ENCODE peak calls at places on chromosomes 11 and 22, in five cellular contexts. One of them, this sample, is unnamed.

GRCh38 chr11:59865031-59865430 is 1.3 kb downstream of the TCN1 start:
- DNase-seq in uterus: no peak
- DNase-seq in mucosa of descending colon: no peak
- DNase-seq in pancreas: no peak
- DNase-seq in heart right ventricle: no peak
- DNase-seq in this sample: no peak

GRCh38 chr11:102685311-102685710 is 20.3 kb downstream of the MMP27 start:
- DNase-seq in uterus: no peak
- DNase-seq in mucosa of descending colon: no peak
- DNase-seq in heart right ventricle: no peak
- DNase-seq in pancreas: no peak
- DNase-seq in this sample: no peak

GRCh38 chr22:17902960-17903359 is 121.4 kb downstream of the MICAL3 start:
- DNase-seq in uterus: no peak
- DNase-seq in mucosa of descending colon: no peak
- DNase-seq in heart right ventricle: no peak
- DNase-seq in pancreas: no peak
- DNase-seq in this sample: no peak

GRCh38 chr22:27314276-27314807 is 487.2 kb downstream of the MN1 start:
- DNase-seq in uterus: no peak
- DNase-seq in mucosa of descending colon: no peak
- DNase-seq in pancreas: no peak
- DNase-seq in heart right ventricle: no peak
- DNase-seq in this sample: no peak

GRCh38 chr11:1148752-1149180 is 9.0 kb upstream of the MUC5AC start:
- DNase-seq in heart right ventricle: no peak
- DNase-seq in pancreas: peak; percentile 53
- DNase-seq in uterus: no peak
- DNase-seq in mucosa of descending colon: peak; percentile 59
- DNase-seq in this sample: no peak

GRCh38 chr11:114896594-114896993 is 218.3 kb downstream of the NXPE2 start:
- DNase-seq in uterus: no peak
- DNase-seq in heart right ventricle: no peak
- DNase-seq in pancreas: no peak
- DNase-seq in mucosa of descending colon: no peak
- DNase-seq in this sample: no peak

GRCh38 chr11:96447711-96448110 is 57.9 kb downstream of the JRKL start:
- DNase-seq in mucosa of descending colon: no peak
- DNase-seq in uterus: no peak
- DNase-seq in heart right ventricle: no peak
- DNase-seq in pancreas: no peak
- DNase-seq in this sample: no peak

GRCh38 chr11:66562907-66563583 is 5.4 kb downstream of the CTSF start:
- DNase-seq in uterus: no peak
- DNase-seq in pancreas: peak; percentile 49
- DNase-seq in heart right ventricle: no peak
- DNase-seq in mucosa of descending colon: no peak
- DNase-seq in this sample: no peak

GRCh38 chr11:34546511-34547206 is 33.1 kb upstream of the ELF5 start:
- DNase-seq in mucosa of descending colon: no peak
- DNase-seq in uterus: no peak
- DNase-seq in heart right ventricle: no peak
- DNase-seq in pancreas: no peak
- DNase-seq in this sample: no peak

GRCh38 chr11:42524534-42525227 is 787.1 kb upstream of the API5 start:
- DNase-seq in mucosa of descending colon: no peak
- DNase-seq in uterus: no peak
- DNase-seq in pancreas: peak; percentile 20
- DNase-seq in heart right ventricle: no peak
- DNase-seq in this sample: no peak

GRCh38 chr11:8839957-8840945 is 70.7 kb upstream of the AKIP1 start:
- DNase-seq in heart right ventricle: no peak
- DNase-seq in pancreas: no peak
- DNase-seq in mucosa of descending colon: no peak
- DNase-seq in uterus: no peak
- DNase-seq in this sample: no peak

GRCh38 chr11:127766734-127767133 is 766.2 kb upstream of the KIRREL3 start:
- DNase-seq in uterus: no peak
- DNase-seq in mucosa of descending colon: no peak
- DNase-seq in heart right ventricle: no peak
- DNase-seq in pancreas: no peak
- DNase-seq in this sample: no peak

GRCh38 chr11:132650969-132651720 is 881.2 kb downstream of the OPCML start:
- DNase-seq in heart right ventricle: no peak
- DNase-seq in pancreas: no peak
- DNase-seq in uterus: no peak
- DNase-seq in mucosa of descending colon: no peak
- DNase-seq in this sample: peak; percentile 60

GRCh38 chr11:9002920-9003572 is 755 bp downstream of the NRIP3 start:
- DNase-seq in mucosa of descending colon: no peak
- DNase-seq in uterus: no peak
- DNase-seq in heart right ventricle: no peak
- DNase-seq in pancreas: no peak
- DNase-seq in this sample: no peak

GRCh38 chr11:71482216-71482615 is 29.2 kb downstream of the NADSYN1 start:
- DNase-seq in pancreas: no peak
- DNase-seq in heart right ventricle: no peak
- DNase-seq in mucosa of descending colon: no peak
- DNase-seq in uterus: no peak
- DNase-seq in this sample: peak; percentile 57

GRCh38 chr11:48036466-48036865 is 56.1 kb downstream of the PTPRJ start:
- DNase-seq in heart right ventricle: no peak
- DNase-seq in pancreas: no peak
- DNase-seq in uterus: no peak
- DNase-seq in mucosa of descending colon: no peak
- DNase-seq in this sample: no peak

GRCh38 chr22:38953577-38954413 is 3.6 kb upstream of the APOBEC3A start:
- DNase-seq in heart right ventricle: no peak
- DNase-seq in mucosa of descending colon: peak; percentile 48
- DNase-seq in pancreas: no peak
- DNase-seq in uterus: no peak
- DNase-seq in this sample: peak; percentile 61

GRCh38 chr11:79353706-79354105 is 87.1 kb downstream of the TENM4 start:
- DNase-seq in uterus: no peak
- DNase-seq in pancreas: no peak
- DNase-seq in mucosa of descending colon: no peak
- DNase-seq in heart right ventricle: no peak
- DNase-seq in this sample: no peak

GRCh38 chr22:46791201-46791731 is 28.8 kb downstream of the TBC1D22A start:
- DNase-seq in heart right ventricle: no peak
- DNase-seq in mucosa of descending colon: no peak
- DNase-seq in pancreas: no peak
- DNase-seq in uterus: peak; percentile 76
- DNase-seq in this sample: peak; percentile 77

GRCh38 chr11:134131628-134132244 is 62.9 kb downstream of the JAM3 start:
- DNase-seq in mucosa of descending colon: no peak
- DNase-seq in pancreas: no peak
- DNase-seq in uterus: no peak
- DNase-seq in heart right ventricle: no peak
- DNase-seq in this sample: no peak

GRCh38 chr11:34427171-34427805 is 11.4 kb upstream of the CAT start:
- DNase-seq in mucosa of descending colon: no peak
- DNase-seq in heart right ventricle: no peak
- DNase-seq in pancreas: no peak
- DNase-seq in uterus: peak; percentile 71
- DNase-seq in this sample: no peak

GRCh38 chr11:43837879-43838278 is 42.8 kb upstream of the ALKBH3 start:
- DNase-seq in uterus: no peak
- DNase-seq in mucosa of descending colon: no peak
- DNase-seq in pancreas: no peak
- DNase-seq in heart right ventricle: no peak
- DNase-seq in this sample: no peak

GRCh38 chr22:23531966-23532735 is 47.9 kb downstream of the IGLL1 start:
- DNase-seq in uterus: no peak
- DNase-seq in mucosa of descending colon: peak; percentile 27
- DNase-seq in pancreas: peak; percentile 46
- DNase-seq in heart right ventricle: no peak
- DNase-seq in this sample: peak; percentile 46

GRCh38 chr22:23534201-23534850 is 45.8 kb downstream of the IGLL1 start:
- DNase-seq in mucosa of descending colon: no peak
- DNase-seq in heart right ventricle: no peak
- DNase-seq in pancreas: no peak
- DNase-seq in uterus: no peak
- DNase-seq in this sample: no peak

GRCh38 chr22:23532756-23533155 is 47.3 kb downstream of the IGLL1 start:
- DNase-seq in uterus: no peak
- DNase-seq in mucosa of descending colon: peak; percentile 21
- DNase-seq in heart right ventricle: no peak
- DNase-seq in pancreas: peak; percentile 24
- DNase-seq in this sample: peak; percentile 6

GRCh38 chr22:23533771-23534191 is 46.3 kb downstream of the IGLL1 start:
- DNase-seq in mucosa of descending colon: no peak
- DNase-seq in uterus: no peak
- DNase-seq in pancreas: peak; percentile 9
- DNase-seq in heart right ventricle: no peak
- DNase-seq in this sample: peak; percentile 41

DNA sequence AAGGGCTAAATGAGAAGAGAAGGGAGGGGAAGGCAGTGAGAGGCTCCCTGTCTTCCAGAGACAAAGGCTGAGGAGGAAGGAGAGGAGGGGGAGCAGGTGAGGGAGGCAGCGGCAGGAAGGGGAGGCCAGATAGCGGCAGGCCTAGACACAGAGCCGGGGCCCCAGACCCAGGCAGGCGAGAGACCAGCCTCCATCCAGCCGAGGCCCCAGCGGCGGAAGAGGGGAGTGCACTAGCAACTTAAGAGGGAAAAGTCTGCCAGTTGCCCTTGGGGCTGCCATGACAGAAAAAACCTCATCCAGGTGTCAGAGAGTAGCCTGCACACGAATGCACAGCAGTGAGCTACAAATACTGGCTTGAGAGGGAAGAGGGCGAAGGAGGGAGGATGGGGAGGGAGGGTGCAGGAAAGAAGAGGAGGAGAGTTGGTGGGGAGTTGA is 46.7 kb downstream of the IGLL1 start:
- DNase-seq in heart right ventricle: no peak
- DNase-seq in pancreas: peak; percentile 37
- DNase-seq in mucosa of descending colon: peak; percentile 34
- DNase-seq in uterus: no peak
- DNase-seq in this sample: peak; percentile 29
- H3K4me1 ChIP-seq in heart right ventricle: peaks cover 11% of the 10 kb centered on the region
- H3K4me1 ChIP-seq in pancreas: no peaks in the 10 kb centered on the region
- H3K4me1 ChIP-seq in mucosa of descending colon: peaks cover 36% of the 10 kb centered on the region
- H3K4me1 ChIP-seq in uterus: no peaks in the 10 kb centered on the region
- H3K4me1 ChIP-seq in this sample: no peaks in the 10 kb centered on the region

GRCh38 chr22:22999473-22999872 is 70.8 kb upstream of the GNAZ start:
- DNase-seq in uterus: no peak
- DNase-seq in heart right ventricle: no peak
- DNase-seq in pancreas: no peak
- DNase-seq in mucosa of descending colon: no peak
- DNase-seq in this sample: no peak
- H3K9me3 ChIP-seq in uterus: no peaks in the 10 kb centered on the region
- H3K9me3 ChIP-seq in heart right ventricle: peaks cover 3% of the 10 kb centered on the region
- H3K9me3 ChIP-seq in pancreas: no peaks in the 10 kb centered on the region
- H3K9me3 ChIP-seq in mucosa of descending colon: peaks cover 20% of the 10 kb centered on the region
- H3K9me3 ChIP-seq in this sample: peaks cover 21% of the 10 kb centered on the region

GRCh38 chr22:49317369-49317768 is 510.3 kb downstream of the BRD1 start:
- DNase-seq in heart right ventricle: no peak
- DNase-seq in uterus: no peak
- DNase-seq in pancreas: no peak
- DNase-seq in mucosa of descending colon: no peak
- DNase-seq in this sample: no peak
- TF ChIP-seq CTCF in heart right ventricle: no peak
- TF ChIP-seq CTCF in uterus: no peak
- TF ChIP-seq CTCF in pancreas: no peak
- TF ChIP-seq CTCF in mucosa of descending colon: no peak
- TF ChIP-seq CTCF in this sample: no peak

GRCh38 chr11:46293066-46293465 is 15.6 kb downstream of the CREB3L1 start:
- DNase-seq in pancreas: no peak
- DNase-seq in mucosa of descending colon: no peak
- DNase-seq in uterus: no peak
- DNase-seq in heart right ventricle: no peak
- DNase-seq in this sample: peak; percentile 71
- H3K4me1 ChIP-seq in pancreas: peaks cover 14% of the 10 kb centered on the region
- H3K4me1 ChIP-seq in mucosa of descending colon: peaks cover 21% of the 10 kb centered on the region
- H3K4me1 ChIP-seq in uterus: peaks cover 8% of the 10 kb centered on the region
- H3K4me1 ChIP-seq in heart right ventricle: peaks cover 51% of the 10 kb centered on the region
- H3K4me1 ChIP-seq in this sample: peaks cover 53% of the 10 kb centered on the region

GRCh38 chr11:54927704-54928103 is 221.1 kb downstream of the OR4A5 start:
- DNase-seq in mucosa of descending colon: no peak
- DNase-seq in uterus: no peak
- DNase-seq in pancreas: no peak
- DNase-seq in heart right ventricle: no peak
- DNase-seq in this sample: no peak

GRCh38 chr11:54930930-54931329 is 224.3 kb downstream of the OR4A5 start:
- DNase-seq in pancreas: no peak
- DNase-seq in uterus: peak; percentile 5
- DNase-seq in heart right ventricle: no peak
- DNase-seq in mucosa of descending colon: no peak
- DNase-seq in this sample: no peak
- H3K9me3 ChIP-seq in pancreas: no peaks in the 10 kb centered on the region
- H3K9me3 ChIP-seq in uterus: no peaks in the 10 kb centered on the region
- H3K9me3 ChIP-seq in heart right ventricle: peaks cover 33% of the 10 kb centered on the region
- H3K9me3 ChIP-seq in mucosa of descending colon: peaks cover 99% of the 10 kb centered on the region
- H3K9me3 ChIP-seq in this sample: peaks cover 100% of the 10 kb centered on the region

GRCh38 chr22:21690401-21690801 is 24.6 kb downstream of the PPIL2 start:
- DNase-seq in pancreas: no peak
- DNase-seq in mucosa of descending colon: no peak
- DNase-seq in heart right ventricle: no peak
- DNase-seq in uterus: no peak
- DNase-seq in this sample: no peak
- TF ChIP-seq CTCF in pancreas: no peak
- TF ChIP-seq CTCF in mucosa of descending colon: no peak
- TF ChIP-seq CTCF in heart right ventricle: no peak
- TF ChIP-seq CTCF in uterus: no peak
- TF ChIP-seq CTCF in this sample: no peak